ENCODE peak calls at places on chromosomes 4 and X, in eight cellular contexts. G is IMR-90; I is GM23248; B is A549; H is colonic mucosa; M is effector memory CD4-positive, alpha-beta T cell; N is naive thymus-derived CD4-positive, alpha-beta T cell; L is heart left ventricle. Q is an unnamed sample.

GRCh38 chr4:105374071-105374470 is 99.8 kb downstream of the PPA2 start:
- DNase-seq in G (no peak), I (no peak), B (no peak), H (no peak), M (no peak), N (no peak), L (peak), Q (no peak)

GRCh38 chr4:94127707-94128328 is 79.8 kb upstream of the SMARCAD1 start:
- DNase-seq in G (peak), I (peak), B (peak), H (no peak), M (no peak), N (no peak), L (no peak), Q (peak)

GRCh38 chr4:66376921-66377320 is 706.6 kb upstream of the EPHA5 start:
- DNase-seq in G (no peak), I (no peak), B (no peak), H (no peak), M (no peak), N (no peak), L (no peak), Q (no peak)

GRCh38 chrX:38850807-38851533 is 49.7 kb downstream of the MID1IP1 start:
- DNase-seq in G (no peak), I (no peak), B (no peak), H (no peak), M (no peak), N (no peak), L (no peak), Q (no peak)

GRCh38 chr4:25021206-25021605 is 9.5 kb downstream of the LGI2 start:
- DNase-seq in G (no peak), I (no peak), B (no peak), H (no peak), M (no peak), N (no peak), L (no peak), Q (peak)

GRCh38 chrX:138775501-138775900 is 64.0 kb upstream of the FGF13 start:
- DNase-seq in G (peak), I (peak), B (peak), H (no peak), M (no peak), N (no peak), L (no peak), Q (no peak)

GRCh38 chrX:41703574-41704029 is 14.8 kb downstream of the GPR34 start:
- DNase-seq in G (no peak), I (no peak), B (no peak), H (no peak), M (no peak), N (no peak), L (no peak), Q (no peak)

GRCh38 chrX:38717871-38718270 is 83.4 kb upstream of the MID1IP1 start:
- DNase-seq in G (peak), I (peak), B (peak), H (no peak), M (no peak), N (no peak), L (no peak), Q (no peak)

GRCh38 chr4:7156273-7157139 is 35.8 kb upstream of the SORCS2 start:
- DNase-seq in G (peak), I (peak), B (peak), H (peak), M (no peak), N (no peak), L (peak), Q (no peak)

GRCh38 chrX:102155806-102156179 is at the start of gene BEX5:
- DNase-seq in G (no peak), I (peak), B (no peak), H (peak), M (peak), N (no peak), L (peak), Q (no peak)

GRCh38 chrX:116873678-116874077 is 410.9 kb upstream of the CT83 start:
- DNase-seq in G (no peak), I (peak), B (peak), H (no peak), M (no peak), N (no peak), L (no peak), Q (peak)

GRCh38 chr4:186957952-186958555 is 234.4 kb upstream of the FAT1 start:
- DNase-seq in G (peak), I (no peak), B (no peak), H (no peak), M (no peak), N (no peak), L (no peak), Q (no peak)

GRCh38 chrX:56281789-56282188 is 49.6 kb downstream of the KLF8 start:
- DNase-seq in G (peak), I (peak), B (peak), H (no peak), M (no peak), N (peak), L (no peak), Q (peak)

GRCh38 chr4:119872344-119873031 is 194.2 kb downstream of the MAD2L1 start:
- DNase-seq in G (no peak), I (no peak), B (no peak), H (no peak), M (no peak), N (no peak), L (no peak), Q (no peak)

GRCh38 chr4:86670739-86671138 is 76.6 kb downstream of the PTPN13 start:
- DNase-seq in G (peak), I (peak), B (peak), H (no peak), M (no peak), N (no peak), L (no peak), Q (peak)

GRCh38 chr4:88054909-88055308 is 47.5 kb downstream of the PKD2 start:
- DNase-seq in G (peak), I (peak), B (peak), H (peak), M (no peak), N (no peak), L (no peak), Q (peak)

GRCh38 chr4:2861631-2862436 is 18.2 kb downstream of the ADD1 start:
- DNase-seq in G (no peak), I (peak), B (no peak), H (no peak), M (no peak), N (no peak), L (no peak), Q (no peak)

GRCh38 chr4:76689079-76689817 is 208.7 kb downstream of the SOWAHB start:
- DNase-seq in G (peak), I (peak), B (peak), H (peak), M (no peak), N (no peak), L (peak), Q (no peak)

GRCh38 chr4:77878176-77878575 is 15.5 kb downstream of the MRPL1 start:
- DNase-seq in G (no peak), I (no peak), B (no peak), H (no peak), M (no peak), N (no peak), L (no peak), Q (no peak)

GRCh38 chr4:176256921-176257320 is 12.1 kb downstream of the ASB5 start:
- DNase-seq in G (peak), I (no peak), B (no peak), H (no peak), M (no peak), N (no peak), L (no peak), Q (no peak)

GRCh38 chrX:10052906-10053625 is 85.9 kb downstream of the CLDN34 start:
- DNase-seq in G (no peak), I (peak), B (no peak), H (no peak), M (no peak), N (no peak), L (peak), Q (no peak)

GRCh38 chr4:76386566-76387305 is 34.2 kb downstream of the CCDC158 start:
- DNase-seq in G (no peak), I (no peak), B (no peak), H (no peak), M (no peak), N (no peak), L (no peak), Q (no peak)

GRCh38 chrX:149563359-149563758 is 13.6 kb upstream of the HSFX3 start:
- DNase-seq in G (no peak), I (no peak), B (no peak), H (no peak), M (no peak), N (no peak), L (no peak), Q (no peak)

GRCh38 chrX:68249401-68249831 is 183.9 kb downstream of the OPHN1 start:
- DNase-seq in G (no peak), I (no peak), B (no peak), H (no peak), M (no peak), N (no peak), L (peak), Q (peak)

GRCh38 chrX:47831788-47832187 is 4.9 kb upstream of the ZNF81 start:
- DNase-seq in G (peak), I (peak), B (peak), H (peak), M (peak), N (peak), L (peak), Q (no peak)

GRCh38 chrX:31392541-31392940 is 320.7 kb upstream of the FTHL17 start:
- DNase-seq in G (peak), I (peak), B (no peak), H (no peak), M (no peak), N (no peak), L (no peak), Q (no peak)

GRCh38 chrX:123949846-123950245 is 11.7 kb upstream of the STAG2 start:
- DNase-seq in G (no peak), I (no peak), B (no peak), H (no peak), M (no peak), N (no peak), L (no peak), Q (no peak)

GRCh38 chr4:40525811-40526598 is 103.7 kb downstream of the RBM47 start:
- DNase-seq in G (peak), I (peak), B (peak), H (no peak), M (no peak), N (no peak), L (no peak), Q (peak)

GRCh38 chrX:107699611-107700010 is 71.3 kb downstream of the PRPS1 start:
- DNase-seq in G (no peak), I (no peak), B (no peak), H (no peak), M (no peak), N (no peak), L (no peak), Q (no peak)

GRCh38 chr4:169379688-169380087 is 108.9 kb upstream of the SH3RF1 start:
- DNase-seq in G (no peak), I (no peak), B (no peak), H (no peak), M (no peak), N (no peak), L (no peak), Q (no peak)

GRCh38 chrX:135086197-135086854 is 34.0 kb downstream of the ETDB start:
- DNase-seq in G (peak), I (peak), B (peak), H (peak), M (peak), N (peak), L (no peak), Q (no peak)

GRCh38 chrX:107549504-107549903 is 78.8 kb upstream of the PRPS1 start:
- DNase-seq in G (no peak), I (no peak), B (no peak), H (no peak), M (peak), N (peak), L (no peak), Q (no peak)

DNA sequence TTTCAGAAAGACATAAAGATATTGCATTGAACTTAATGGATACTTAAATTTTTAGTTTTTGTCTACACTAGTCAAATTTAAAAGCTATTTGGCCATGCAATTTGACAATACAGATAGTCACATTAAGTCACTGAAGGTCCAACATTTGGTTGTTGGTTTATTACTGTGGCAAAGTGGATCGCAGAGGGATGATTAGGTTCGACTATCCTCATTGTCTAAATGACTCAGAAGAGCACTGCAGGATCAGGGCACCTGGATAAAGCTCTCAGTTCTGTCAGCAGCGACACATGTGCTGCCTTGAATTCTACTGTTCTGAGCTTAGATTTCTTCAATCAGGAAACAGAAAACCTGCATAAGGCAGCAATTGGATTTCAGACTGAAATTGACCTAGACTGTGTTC is 130.7 kb downstream of the AMELX start:
- DNase-seq in G (no peak), I (no peak), B (no peak), H (no peak), M (no peak), N (no peak), L (no peak), Q (no peak)
- H3K4me3 ChIP-seq in G (no peak), I (no peak), B (no peak), H (no peak), M (no peak), N (no peak), L (no peak), Q (no peak)

DNA sequence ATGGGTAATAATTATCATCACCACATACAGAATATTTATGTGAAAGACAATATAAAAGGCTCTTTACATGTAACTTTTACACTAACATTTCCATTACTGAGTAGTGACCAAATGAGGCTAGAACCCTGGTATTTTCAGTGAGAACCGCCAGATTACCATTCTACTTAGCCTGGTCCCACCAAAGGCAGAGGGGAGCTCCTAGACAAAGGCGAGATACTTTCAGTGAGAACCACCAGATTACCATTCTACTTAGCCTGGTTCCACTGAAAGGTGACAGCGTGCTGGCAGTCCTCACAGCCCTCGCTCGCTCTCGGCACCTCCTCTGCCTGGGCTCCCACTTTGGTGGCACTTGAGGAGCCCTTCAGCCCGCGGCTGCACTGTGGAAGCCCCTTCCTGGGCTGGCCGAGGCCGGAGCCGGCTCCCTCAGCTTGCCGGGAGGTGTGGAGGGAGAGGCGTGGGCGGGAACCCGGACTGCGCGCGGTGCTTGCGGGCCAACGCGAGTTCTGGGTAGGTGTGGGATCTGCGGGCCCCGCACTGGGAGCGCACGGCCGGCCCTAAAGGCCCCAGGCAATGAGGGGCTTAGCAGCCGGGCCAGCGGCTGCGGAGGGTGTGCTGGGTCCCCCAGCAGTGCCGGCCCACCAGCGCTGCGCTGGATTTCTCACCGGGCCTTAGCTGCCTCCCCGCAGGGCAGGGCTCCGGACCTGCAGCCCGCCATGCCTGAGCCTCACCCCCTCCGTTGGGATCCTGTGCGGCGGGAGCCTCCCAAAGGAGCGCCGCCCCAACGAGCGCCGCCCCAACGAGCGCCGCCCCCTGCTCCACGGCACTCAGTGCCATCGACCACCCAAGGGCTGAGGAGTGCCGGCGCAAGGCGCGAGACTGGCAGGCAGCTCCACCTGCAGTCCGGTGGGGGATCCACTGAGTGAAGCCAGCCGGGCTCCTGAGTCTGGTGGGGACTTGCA is 1276.1 kb downstream of the PCDH7 start:
- DNase-seq in G (no peak), I (no peak), B (peak), H (no peak), M (no peak), N (no peak), L (peak), Q (no peak)
- H3K4me3 ChIP-seq in G (no peak), I (no peak), B (peak), H (no peak), M (no peak), N (no peak), L (peak), Q (no peak)

DNA sequence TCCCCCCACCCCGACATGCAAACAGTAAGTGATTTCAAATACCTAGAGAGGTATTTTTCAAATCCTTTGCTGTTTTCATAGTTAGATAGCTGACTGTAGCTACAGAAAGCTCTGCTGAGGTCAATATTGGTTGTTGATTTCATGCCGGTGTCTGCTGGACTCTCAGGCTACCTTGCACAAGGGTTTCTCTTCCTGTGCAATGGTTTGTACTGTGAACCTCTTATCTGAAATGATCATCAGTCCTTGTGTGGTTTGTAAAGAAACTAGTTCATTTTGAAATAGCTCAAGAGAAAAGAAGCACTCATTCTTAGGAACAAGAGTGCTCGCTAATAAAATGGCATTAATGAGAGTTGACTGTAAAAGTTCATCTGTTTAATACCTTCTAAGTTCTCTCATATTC is 2.1 kb downstream of the MTM1 start:
- DNase-seq in G (no peak), I (no peak), B (no peak), H (no peak), M (no peak), N (no peak), L (no peak), Q (no peak)
- H3K4me3 ChIP-seq in G (no peak), I (no peak), B (no peak), H (peak), M (peak), N (peak), L (no peak), Q (no peak)

DNA sequence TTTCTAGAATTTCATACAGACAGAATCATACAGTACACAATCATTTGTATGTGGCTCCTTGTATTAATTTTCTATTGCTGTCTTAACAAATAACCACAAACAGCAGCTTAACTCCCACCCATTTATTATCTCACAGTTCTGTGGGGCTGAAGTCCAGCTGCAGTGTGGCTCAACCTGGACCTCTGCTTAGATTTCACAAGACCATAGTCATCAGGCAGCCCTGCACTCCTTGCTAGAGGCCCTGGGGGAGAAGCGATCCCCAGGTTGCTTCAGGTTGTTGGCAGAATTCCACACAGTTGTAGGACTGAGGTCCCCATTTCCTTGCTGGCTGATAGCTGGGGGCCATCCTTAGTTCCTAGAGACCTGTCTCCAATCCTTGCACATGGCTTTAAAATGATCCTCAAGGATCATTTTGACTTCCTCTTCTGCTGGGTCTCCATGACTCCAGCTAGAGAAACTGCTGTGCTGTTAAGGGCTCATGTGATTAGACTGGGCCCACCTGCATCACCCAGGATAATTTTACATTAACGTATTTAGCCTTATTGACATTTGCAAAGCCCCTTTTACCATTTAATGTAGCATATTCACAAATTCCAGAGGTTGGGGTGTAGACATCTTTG is 60.9 kb upstream of the SMAD1 start:
- DNase-seq in G (no peak), I (no peak), B (no peak), H (no peak), M (no peak), N (no peak), L (no peak), Q (no peak)
- H3K4me3 ChIP-seq in G (no peak), I (no peak), B (no peak), H (no peak), M (no peak), N (no peak), L (no peak), Q (no peak)

GRCh38 chr4:185468999-185469398 is 2.5 kb downstream of the CCDC110 start:
- DNase-seq in G (no peak), I (no peak), B (no peak), H (no peak), M (no peak), N (no peak), L (no peak), Q (no peak)

GRCh38 chr4:185470503-185471195 is 884 bp downstream of the CCDC110 start:
- DNase-seq in G (peak), I (peak), B (peak), H (peak), M (no peak), N (peak), L (peak), Q (no peak)

GRCh38 chr4:185467991-185468390 is 3.5 kb downstream of the CCDC110 start:
- DNase-seq in G (no peak), I (no peak), B (no peak), H (no peak), M (no peak), N (no peak), L (no peak), Q (no peak)

GRCh38 chr4:185471235-185472062 is at the start of gene CCDC110:
- DNase-seq in G (peak), I (peak), B (peak), H (peak), M (peak), N (peak), L (peak), Q (peak)

DNA sequence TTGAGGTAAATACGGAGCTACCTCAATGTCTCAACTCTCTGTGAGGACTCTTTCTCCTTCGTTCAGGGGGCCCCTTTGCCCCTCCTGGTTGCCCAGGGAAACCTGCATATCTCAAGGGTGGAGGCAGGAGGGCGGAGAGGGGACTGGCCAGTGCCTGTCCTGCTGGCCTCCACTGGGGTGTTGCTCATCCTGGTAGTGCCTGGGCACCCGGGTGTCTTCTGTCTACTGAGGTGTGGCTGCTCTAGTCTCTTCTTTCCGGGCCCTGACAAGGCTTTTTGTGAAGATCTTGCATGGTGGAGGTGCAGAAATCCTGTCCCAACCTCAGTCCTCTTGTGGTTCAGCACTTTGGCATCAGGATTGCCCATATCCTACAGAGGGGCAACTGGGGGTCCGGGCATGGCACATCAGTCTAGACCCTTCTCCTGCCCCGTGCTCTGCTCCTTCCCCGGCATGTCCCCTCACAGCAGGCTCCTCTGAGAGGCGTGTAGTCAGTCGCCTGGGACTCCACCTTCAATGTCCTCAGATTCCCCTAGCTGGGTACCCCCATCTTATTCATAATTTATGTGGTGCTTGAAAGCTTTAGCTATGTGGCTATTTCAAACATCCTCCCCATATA is 1.9 kb downstream of the CCDC110 start:
- DNase-seq in G (no peak), I (no peak), B (no peak), H (no peak), M (no peak), N (peak), L (no peak), Q (no peak)
- H3K4me3 ChIP-seq in G (no peak), I (no peak), B (no peak), H (no peak), M (no peak), N (no peak), L (no peak), Q (no peak)

Q was measured in skeletal muscle cell.